ENCODE peak calls at places on chromosome 16, in nine cellular contexts. Y is right atrium auricular region; V is CD8-positive, alpha-beta memory T cell; X is stomach; A is HCT116; U is testis; B is left ventricle myocardium inferior; D is thoracic aorta; M is Peyer's patch. L is an unnamed sample.

GRCh38 chr16:47928008-47928407 is 227.8 kb downstream of the ABCC12 start:
- DNase-seq in X (no peak), D (no peak), V (no peak), Y (no peak), A (peak; percentile 24), B (no peak), M (no peak), U (peak; percentile 72), L (peak; percentile 32)

GRCh38 chr16:65884018-65884417 is 482.5 kb upstream of the CDH5 start:
- DNase-seq in X (no peak), V (no peak), D (no peak), B (no peak), M (no peak), Y (no peak), U (no peak), A (no peak), L (no peak)

GRCh38 chr16:1119766-1120611 is 23.9 kb upstream of the C1QTNF8 start:
- DNase-seq in M (no peak), B (no peak), U (no peak), D (no peak), X (no peak), V (no peak), Y (no peak), A (no peak), L (peak; percentile 82)

GRCh38 chr16:7303014-7303676 is 29.5 kb upstream of the RBFOX1 start:
- DNase-seq in Y (no peak), X (no peak), U (peak; percentile 17), A (no peak), D (no peak), B (peak; percentile 20), M (no peak), V (no peak), L (no peak)

GRCh38 chr16:80527297-80527696 is 13.5 kb upstream of the DYNLRB2 start:
- DNase-seq in D (no peak), B (no peak), Y (no peak), V (peak; percentile 50), U (peak; percentile 71), X (no peak), M (peak; percentile 60), A (peak; percentile 8), L (peak; percentile 3)

GRCh38 chr16:82093901-82094300 is 58.8 kb downstream of the HSD17B2 start:
- DNase-seq in D (no peak), Y (no peak), V (no peak), A (no peak), U (no peak), B (no peak), M (no peak), X (no peak), L (no peak)

GRCh38 chr16:85653226-85653917 is 35.4 kb downstream of the GINS2 start:
- DNase-seq in V (no peak), B (no peak), Y (no peak), U (no peak), A (no peak), X (no peak), M (no peak), D (no peak), L (no peak)

GRCh38 chr16:52463904-52464303 is 83.0 kb downstream of the TOX3 start:
- DNase-seq in B (no peak), U (no peak), X (no peak), D (no peak), V (no peak), A (no peak), M (no peak), Y (no peak), L (no peak)

GRCh38 chr16:67329901-67330300 is 3.3 kb downstream of the LRRC36 start:
- DNase-seq in M (no peak), X (no peak), V (no peak), D (no peak), Y (no peak), B (no peak), A (no peak), U (no peak), L (no peak)

GRCh38 chr16:49036126-49036525 is 245.5 kb downstream of the CBLN1 start:
- DNase-seq in M (no peak), B (no peak), D (no peak), A (no peak), Y (peak; percentile 44), U (no peak), X (no peak), V (no peak), L (no peak)

GRCh38 chr16:53085539-53086450 is 31.0 kb downstream of the CHD9 start:
- DNase-seq in Y (no peak), U (no peak), B (no peak), V (no peak), D (no peak), A (no peak), M (no peak), X (no peak), L (no peak)

GRCh38 chr16:83968483-83968865 is 430 bp downstream of the NECAB2 start:
- DNase-seq in Y (no peak), U (no peak), D (no peak), X (no peak), M (no peak), A (no peak), V (no peak), B (no peak), L (no peak)

GRCh38 chr16:2288701-2289100 is 20.8 kb upstream of the RNPS1 start:
- DNase-seq in X (no peak), V (no peak), D (no peak), U (no peak), M (no peak), A (no peak), Y (no peak), B (no peak), L (peak; percentile 94)
- H3K36me3 ChIP-seq in X (peaks cover 4% of the 10 kb centered on the region), V (no peaks in the 10 kb centered on the region), D (peaks cover 19% of the 10 kb centered on the region), U (no peaks in the 10 kb centered on the region), M (no peaks in the 10 kb centered on the region), A (no peaks in the 10 kb centered on the region), Y (peaks cover 65% of the 10 kb centered on the region), B (peaks cover 60% of the 10 kb centered on the region), L (peaks cover 64% of the 10 kb centered on the region)

GRCh38 chr16:9846362-9847099 is 335.7 kb downstream of the GRIN2A start:
- DNase-seq in D (no peak), A (no peak), U (no peak), M (no peak), X (no peak), B (no peak), V (no peak), Y (no peak), L (no peak)

GRCh38 chr16:9844361-9844760 is 337.9 kb downstream of the GRIN2A start:
- DNase-seq in M (no peak), A (no peak), B (no peak), V (no peak), D (no peak), Y (no peak), U (no peak), X (no peak), L (no peak)

GRCh38 chr16:9849697-9850245 is 332.5 kb downstream of the GRIN2A start:
- DNase-seq in V (no peak), U (no peak), A (no peak), B (no peak), M (no peak), Y (no peak), D (no peak), X (no peak), L (no peak)

GRCh38 chr16:9845661-9846361 is 336.4 kb downstream of the GRIN2A start:
- DNase-seq in V (no peak), A (no peak), Y (no peak), D (no peak), X (no peak), U (no peak), B (no peak), M (no peak), L (no peak)

DNA sequence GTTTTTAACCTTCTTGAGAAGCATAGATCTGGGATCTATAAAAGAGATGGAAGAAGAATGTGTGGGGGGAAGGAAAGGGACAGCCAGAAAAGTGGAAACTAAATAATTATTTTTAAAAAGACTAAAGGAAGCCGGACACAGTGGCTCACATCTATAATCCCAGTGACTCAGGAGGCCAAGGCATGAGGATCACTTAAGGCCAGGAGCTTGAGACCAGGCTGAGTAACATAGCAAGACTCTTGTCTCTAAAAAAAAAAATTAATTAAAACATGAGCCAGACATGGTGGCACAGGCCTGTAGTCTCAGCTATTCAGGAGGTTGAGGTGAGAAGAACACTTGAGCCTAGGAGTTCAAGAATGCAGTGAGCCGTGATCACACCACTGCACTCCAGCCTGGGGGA is 335.1 kb downstream of the GRIN2A start:
- DNase-seq in A (no peak), U (no peak), B (no peak), Y (no peak), D (no peak), X (no peak), M (no peak), V (no peak), L (no peak)
- H3K27ac ChIP-seq in A (no peak overlapping the region), U (no peak overlapping the region), B (no peak overlapping the region), Y (no peak overlapping the region), D (no peak overlapping the region), X (no peak overlapping the region), M (no peak overlapping the region), V (no peak overlapping the region), L (no peak overlapping the region)

GRCh38 chr16:70508752-70509151 is 14.6 kb downstream of the COG4 start:
- DNase-seq in D (no peak), V (no peak), B (no peak), M (no peak), U (no peak), Y (no peak), A (no peak), X (no peak), L (no peak)

GRCh38 chr16:70510216-70510615 is 13.1 kb downstream of the COG4 start:
- DNase-seq in D (no peak), M (no peak), A (no peak), U (no peak), X (no peak), Y (no peak), B (no peak), V (no peak), L (no peak)

GRCh38 chr16:70512456-70512855 is 10.9 kb downstream of the COG4 start:
- DNase-seq in A (no peak), M (peak; percentile 66), B (no peak), U (no peak), V (no peak), Y (no peak), X (no peak), D (no peak), L (no peak)

DNA sequence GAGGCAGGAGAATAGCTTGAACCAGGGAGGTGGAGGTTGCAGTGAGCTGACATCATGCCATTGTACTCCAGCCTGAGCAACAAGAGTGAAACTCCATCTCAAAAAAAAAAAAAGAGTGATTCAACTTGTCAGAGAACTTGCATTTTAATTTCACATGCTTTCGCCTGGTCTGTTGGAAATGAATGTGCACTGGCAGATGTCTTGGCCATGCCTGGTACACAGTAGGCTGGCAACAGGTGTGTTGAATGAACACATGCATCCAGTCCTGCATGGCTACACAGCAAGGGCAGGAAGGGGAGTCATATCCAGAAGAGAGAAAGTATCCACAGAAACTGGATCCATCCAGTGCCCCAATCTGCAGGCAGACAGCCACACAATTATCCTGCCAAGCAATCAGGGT is 11.5 kb downstream of the COG4 start:
- DNase-seq in Y (no peak), M (no peak), U (no peak), D (no peak), V (no peak), A (no peak), B (no peak), X (no peak), L (no peak)
- H3K36me3 ChIP-seq in Y (peaks cover 89% of the 10 kb centered on the region), M (no peaks in the 10 kb centered on the region), U (no peaks in the 10 kb centered on the region), D (peaks cover 66% of the 10 kb centered on the region), V (peaks cover 40% of the 10 kb centered on the region), A (peaks cover 33% of the 10 kb centered on the region), B (peaks cover 100% of the 10 kb centered on the region), X (peaks cover 79% of the 10 kb centered on the region), L (peaks cover 84% of the 10 kb centered on the region)

DNA sequence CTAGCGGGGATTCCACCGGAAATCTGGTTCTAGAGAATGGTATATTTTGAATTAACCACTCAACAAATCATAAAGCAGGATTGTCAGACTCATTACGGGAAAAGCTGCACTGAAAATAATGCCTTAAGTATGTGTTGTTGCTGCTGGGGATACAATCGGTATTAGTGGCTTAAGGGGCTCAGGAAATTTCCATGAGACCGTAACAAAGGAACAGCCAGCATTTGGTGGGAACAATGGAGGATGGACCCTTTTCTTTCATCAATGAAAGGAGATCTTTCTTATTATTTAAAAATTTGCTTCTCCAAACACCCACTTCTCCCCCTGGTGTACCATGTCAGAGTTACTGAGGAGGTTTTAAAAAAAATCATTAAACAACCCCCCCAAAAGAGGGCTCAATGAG is 342.6 kb upstream of the ZFHX3 start:
- DNase-seq in A (no peak), U (no peak), V (no peak), Y (no peak), M (no peak), B (no peak), D (no peak), X (no peak), L (no peak)
- H3K27ac ChIP-seq in A (no peak overlapping the region), U (no peak overlapping the region), V (no peak overlapping the region), Y (no peak overlapping the region), M (no peak overlapping the region), B (no peak overlapping the region), D (no peak overlapping the region), X (no peak overlapping the region), L (no peak overlapping the region)

L was measured in WERI-Rb-1.